ENCODE peak calls at places on chromosomes 11 and 22, in four cellular contexts. O is HepG2, Q is HCT116, N is K562. D is an unnamed sample.

GRCh38 chr11:94948070-94948617 is 25.2 kb downstream of the CWC15 start:
- DNase-seq in Q (no peak), O (no peak), N (no peak), D (no peak)

GRCh38 chr22:38273135-38273761 is 438 bp upstream of the TMEM184B start:
- DNase-seq in Q (no peak), N (no peak), O (no peak), D (no peak)

GRCh38 chr11:11157201-11157600 is 195.8 kb downstream of the CSNK2A3 start:
- DNase-seq in O (peak; percentile 33), N (peak; percentile 39), Q (peak; percentile 21), D (peak; percentile 28)

GRCh38 chr22:45966320-45966891 is 10.6 kb downstream of the WNT7B start:
- DNase-seq in O (no peak), Q (no peak), N (no peak), D (no peak)

GRCh38 chr22:42440728-42441127 is 8.5 kb upstream of the NFAM1 start:
- DNase-seq in N (no peak), O (no peak), Q (no peak), D (no peak)

GRCh38 chr11:125948278-125949051 is 2.6 kb downstream of the VSIG10L2 start:
- DNase-seq in Q (no peak), O (no peak), N (no peak), D (no peak)

GRCh38 chr11:33996498-33997454 is 54.8 kb upstream of the CAPRIN1 start:
- DNase-seq in O (peak; percentile 62), N (peak; percentile 71), Q (peak; percentile 83), D (peak; percentile 35)

GRCh38 chr11:70608568-70609314 is 210.4 kb downstream of the CTTN start:
- DNase-seq in Q (no peak), N (no peak), O (no peak), D (no peak)

GRCh38 chr11:16841481-16841880 is 103.0 kb downstream of the C11orf58 start:
- DNase-seq in N (no peak), O (no peak), Q (no peak), D (no peak)

GRCh38 chr11:110121204-110121603 is 28.0 kb downstream of the ZC3H12C start:
- DNase-seq in Q (no peak), N (no peak), O (no peak), D (no peak)

GRCh38 chr22:19520566-19521305 is 3.5 kb downstream of the CLDN5 start:
- DNase-seq in N (no peak), Q (no peak), O (no peak), D (no peak)

GRCh38 chr22:45709866-45710265 is 38.2 kb downstream of the ATXN10 start:
- DNase-seq in N (no peak), O (no peak), Q (no peak), D (no peak)

GRCh38 chr22:41350087-41350486 is 31.7 kb upstream of the TEF start:
- DNase-seq in Q (no peak), O (no peak), N (peak; percentile 47), D (no peak)

GRCh38 chr11:47571012-47571729 is 5.8 kb downstream of the PTPMT1 start:
- DNase-seq in O (no peak), Q (no peak), N (no peak), D (no peak)

GRCh38 chr11:46845440-46845739 is 690 bp downstream of the CKAP5 start:
- DNase-seq in Q (no peak), O (no peak), N (no peak), D (peak; percentile 40)

GRCh38 chr22:29621761-29622526 is 18.5 kb downstream of the NF2 start:
- DNase-seq in O (peak; percentile 19), Q (peak; percentile 91), N (no peak), D (no peak)

DNA sequence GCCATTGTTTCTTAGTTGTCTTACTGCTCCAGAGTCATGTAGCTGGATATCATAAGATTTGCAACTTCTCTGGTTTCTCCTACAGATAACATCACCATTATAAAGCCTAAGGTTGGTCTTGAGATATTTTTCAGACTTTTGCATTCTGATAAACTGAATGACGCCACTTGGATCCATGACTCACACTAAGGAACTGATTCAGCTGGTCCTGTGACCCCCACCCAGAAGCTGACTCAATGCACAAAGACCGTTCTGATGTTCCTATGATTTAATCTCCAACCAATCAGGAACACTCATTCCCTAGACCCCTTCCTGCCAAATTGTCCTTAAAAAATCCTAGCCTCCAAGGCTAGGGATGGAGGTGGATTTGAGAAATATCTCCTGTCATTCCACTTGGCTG is 200.9 kb downstream of the LUZP2 start:
- DNase-seq in N (no peak), O (no peak), Q (no peak), D (no peak)
- TF ChIP-seq ZNF274 in N (no peak), O (no peak), Q (no peak), D (no peak)

GRCh38 chr11:65569164-65569972 is 909 bp upstream of the ZNRD2 start:
- DNase-seq in N (no peak), Q (no peak), O (no peak), D (no peak)

GRCh38 chr11:65562020-65562419 is 3.9 kb upstream of the LTBP3 start:
- DNase-seq in O (no peak), N (no peak), Q (no peak), D (no peak)

GRCh38 chr11:65562788-65563187 is 4.6 kb upstream of the LTBP3 start:
- DNase-seq in N (no peak), O (no peak), Q (no peak), D (no peak)

GRCh38 chr11:65563606-65564005 is 5.4 kb upstream of the LTBP3 start:
- DNase-seq in O (no peak), Q (no peak), N (no peak), D (no peak)

DNA sequence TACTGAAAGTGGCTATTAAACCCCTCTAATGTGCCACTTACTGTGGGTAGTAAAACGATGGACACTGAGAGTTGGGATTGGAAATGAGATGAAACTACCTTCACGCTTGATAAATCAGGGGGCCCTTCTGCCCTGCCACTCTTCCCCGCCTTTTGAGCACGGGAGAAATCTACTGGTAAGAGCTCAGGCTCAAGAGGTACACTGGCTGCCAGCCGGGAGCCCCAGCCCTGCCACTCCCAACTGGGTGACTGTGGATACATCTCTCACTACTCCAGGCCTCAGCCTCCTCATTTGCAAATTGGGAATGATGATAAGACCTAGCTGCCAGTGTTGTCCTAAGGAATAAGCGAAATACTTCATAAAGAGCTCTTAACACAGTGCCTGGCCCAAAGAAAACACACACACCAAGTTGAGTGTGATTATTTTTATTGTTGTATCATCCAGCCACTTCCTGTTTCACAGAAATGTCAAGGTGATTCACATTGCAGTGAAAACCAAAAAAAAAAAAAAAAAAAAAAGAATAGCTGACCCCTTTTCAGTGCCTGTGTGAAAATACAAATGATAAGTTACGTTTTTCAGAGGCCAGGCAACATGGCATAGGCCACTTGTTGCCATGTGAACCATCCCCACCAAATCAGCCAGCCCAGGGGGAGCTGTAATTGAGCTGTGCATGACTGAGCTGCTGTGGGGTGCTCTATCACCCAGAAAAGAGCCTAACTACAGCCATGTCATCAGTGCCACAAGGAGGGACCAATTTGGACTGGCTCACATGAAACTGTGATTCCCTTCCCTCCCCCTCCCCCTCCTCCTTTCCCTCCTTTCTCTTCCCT is 4.4 kb upstream of the ZNRD2 start:
- DNase-seq in N (no peak), Q (no peak), O (no peak), D (no peak)
- H3K4me1 ChIP-seq in N (peaks cover 34% of the 10 kb centered on the region), Q (peaks cover 72% of the 10 kb centered on the region), O (peaks cover 42% of the 10 kb centered on the region), D (peaks cover 10% of the 10 kb centered on the region)

DNA sequence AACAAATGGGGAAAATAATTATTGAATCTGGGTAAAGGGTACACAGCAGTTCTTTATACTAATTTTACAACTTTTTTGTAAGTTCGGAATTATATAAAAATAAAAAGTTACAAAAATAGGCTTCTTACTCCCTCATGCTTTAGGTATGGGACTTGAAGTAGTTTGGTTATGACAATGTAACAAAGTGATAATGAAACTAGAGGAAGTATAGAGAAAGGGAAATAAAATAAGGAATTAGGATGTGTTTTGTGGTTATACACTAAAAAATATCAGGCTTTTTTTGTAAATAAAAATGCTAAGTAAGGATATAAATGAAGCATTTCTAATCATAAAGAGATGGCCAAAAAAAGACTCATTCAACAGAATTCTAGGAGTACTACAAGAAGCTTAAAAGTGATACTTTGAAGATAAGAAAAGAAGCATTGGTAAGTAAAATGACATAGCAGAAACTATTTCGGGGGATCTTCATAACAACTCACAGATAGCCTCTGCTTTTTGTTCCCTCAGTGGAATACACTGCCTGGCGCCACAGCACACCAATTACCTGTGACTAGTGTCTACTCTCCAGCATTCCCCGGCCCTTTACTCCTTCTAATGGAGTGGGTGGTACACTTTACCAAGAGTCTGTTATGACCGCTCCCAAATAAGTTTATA is 322.7 kb upstream of the PITPNB start:
- DNase-seq in N (peak; percentile 32), O (no peak), Q (no peak), D (no peak)
- TF ChIP-seq ZNF274 in N (no peak), O (no peak), Q (no peak), D (no peak)

GRCh38 chr11:122743093-122743741 is 87.7 kb downstream of the UBASH3B start:
- DNase-seq in O (no peak), Q (no peak), N (no peak), D (no peak)

GRCh38 chr11:122742350-122742749 is 86.8 kb downstream of the UBASH3B start:
- DNase-seq in N (no peak), O (no peak), Q (no peak), D (no peak)

GRCh38 chr11:122746050-122746478 is 90.5 kb downstream of the UBASH3B start:
- DNase-seq in O (no peak), N (no peak), Q (no peak), D (no peak)

GRCh38 chr11:122745111-122745510 is 89.6 kb downstream of the UBASH3B start:
- DNase-seq in O (no peak), Q (no peak), N (no peak), D (no peak)

GRCh38 chr11:122743949-122744876 is 88.7 kb downstream of the UBASH3B start:
- DNase-seq in O (no peak), Q (no peak), N (no peak), D (no peak)
- H3K4me1 ChIP-seq in O (no peaks in the 10 kb centered on the region), Q (no peaks in the 10 kb centered on the region), N (no peaks in the 10 kb centered on the region), D (no peaks in the 10 kb centered on the region)